ENCODE peak calls at places on chromosome 4, in nine cellular contexts. Y is SK-N-SH, N is MM.1S, S is IMR-90, R is endothelial cell of umbilical vein, J is tibial artery, P is PC-3, F is PC-9, B is astrocyte of the spinal cord. D is an unnamed sample.

GRCh38 chr4:142741995-142742394 is 104.1 kb downstream of the INPP4B start:
- DNase-seq in N (no peak), R (no peak), Y (no peak), B (no peak), P (peak; percentile 41), S (no peak), J (no peak), F (no peak), D (no peak)

GRCh38 chr4:14180983-14181601 is 553.6 kb upstream of the BOD1L1 start:
- DNase-seq in S (peak; percentile 14), J (no peak), F (peak; percentile 95), R (peak; percentile 89), Y (no peak), P (peak; percentile 91), B (peak; percentile 20), N (no peak), D (no peak)

GRCh38 chr4:16914208-16914607 is 15.8 kb upstream of the LDB2 start:
- DNase-seq in B (peak; percentile 36), Y (peak; percentile 7), J (no peak), R (peak; percentile 73), S (peak; percentile 34), P (no peak), N (peak; percentile 7), F (no peak), D (peak; percentile 68)

GRCh38 chr4:99655315-99656081 is 2.1 kb downstream of the C4orf54 start:
- DNase-seq in R (peak; percentile 3), Y (no peak), S (peak; percentile 47), P (peak; percentile 88), B (peak; percentile 77), F (peak; percentile 77), J (peak; percentile 87), N (no peak), D (peak; percentile 76)

GRCh38 chr4:87068591-87069021 is 133.8 kb downstream of the AFF1 start:
- DNase-seq in J (no peak), P (no peak), R (no peak), B (no peak), S (no peak), Y (peak; percentile 46), F (no peak), N (no peak), D (no peak)

GRCh38 chr4:168441412-168441811 is 38.9 kb downstream of the DDX60L start:
- DNase-seq in J (no peak), B (no peak), N (no peak), R (no peak), F (no peak), P (peak; percentile 20), S (no peak), Y (no peak), D (no peak)

GRCh38 chr4:186940476-186940875 is 216.8 kb upstream of the FAT1 start:
- DNase-seq in F (no peak), J (no peak), B (no peak), Y (no peak), R (no peak), N (no peak), P (no peak), S (no peak), D (no peak)

GRCh38 chr4:54657194-54657555 is 582 bp upstream of the KIT start:
- DNase-seq in F (no peak), S (no peak), N (no peak), J (no peak), Y (peak; percentile 14), R (no peak), B (no peak), P (no peak), D (peak; percentile 40)

GRCh38 chr4:109729563-109730293 is at the start of gene PLA2G12A:
- DNase-seq in P (peak; percentile 87), S (peak; percentile 34), J (peak; percentile 77), B (peak; percentile 45), N (peak; percentile 88), F (peak; percentile 80), Y (peak; percentile 96), R (peak; percentile 65), D (peak; percentile 79)

GRCh38 chr4:947491-947971 is 15.3 kb downstream of the TMEM175 start:
- DNase-seq in F (no peak), B (no peak), P (no peak), R (no peak), Y (peak; percentile 31), N (no peak), S (no peak), J (peak; percentile 53), D (no peak)

GRCh38 chr4:32931475-32931874 is 2211.3 kb downstream of the PCDH7 start:
- DNase-seq in B (no peak), R (no peak), F (no peak), N (no peak), S (no peak), J (no peak), Y (no peak), P (peak; percentile 41), D (no peak)

GRCh38 chr4:17809667-17810066 is 890 bp downstream of the DCAF16 start:
- DNase-seq in F (no peak), R (peak; percentile 14), S (no peak), B (no peak), J (no peak), Y (no peak), P (no peak), N (no peak), D (no peak)

GRCh38 chr4:87058272-87059073 is 123.7 kb downstream of the AFF1 start:
- DNase-seq in S (no peak), P (peak; percentile 70), F (peak; percentile 43), Y (no peak), B (no peak), N (no peak), R (no peak), J (no peak), D (no peak)

DNA sequence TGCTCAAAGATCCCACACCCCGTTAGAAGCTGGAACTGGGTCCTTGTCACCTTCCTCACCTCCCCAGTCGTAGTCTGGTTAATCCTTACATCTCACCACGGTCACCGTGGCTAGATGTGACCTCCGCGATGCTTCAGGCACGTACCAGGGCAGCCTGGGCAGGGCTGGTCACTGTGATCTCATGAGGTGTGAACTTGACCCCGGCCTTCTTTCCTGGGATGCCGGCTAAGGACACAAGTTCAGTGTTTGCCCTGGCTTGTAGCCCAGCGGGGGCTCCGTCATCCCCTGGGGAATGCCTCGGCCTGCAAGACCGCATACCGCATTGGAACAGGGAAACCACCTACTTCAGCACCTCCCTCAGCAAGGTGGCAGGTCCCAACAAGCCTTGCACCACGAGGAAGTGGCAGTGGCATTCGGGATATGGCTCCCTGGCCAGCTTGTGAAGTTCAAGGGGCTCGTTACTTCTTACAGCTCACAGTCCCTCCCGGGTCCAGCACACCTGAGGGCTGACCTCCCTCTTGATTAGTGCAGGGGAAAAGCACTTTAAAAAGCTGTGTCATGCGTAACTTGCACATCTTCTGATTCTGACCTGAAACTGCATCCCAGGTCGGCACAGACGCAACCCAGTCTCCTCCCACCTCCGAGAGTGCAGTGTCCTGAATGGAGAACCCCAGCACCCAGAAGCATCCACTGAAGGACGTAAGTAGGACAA is 25.9 kb downstream of the NOP14 start:
- DNase-seq in P (peak; percentile 56), N (no peak), F (peak; percentile 91), B (peak; percentile 26), R (no peak), J (peak; percentile 56), Y (no peak), S (no peak), D (peak; percentile 17)
- H3K4me3 ChIP-seq in P (peak overlapping the region; percentile 98), N (no peak overlapping the region), F (peak overlapping the region; percentile 65), B (no peak overlapping the region), R (no peak overlapping the region), J (no peak overlapping the region), Y (peak overlapping the region; percentile 9), S (no peak overlapping the region), D (no peak overlapping the region)

DNA sequence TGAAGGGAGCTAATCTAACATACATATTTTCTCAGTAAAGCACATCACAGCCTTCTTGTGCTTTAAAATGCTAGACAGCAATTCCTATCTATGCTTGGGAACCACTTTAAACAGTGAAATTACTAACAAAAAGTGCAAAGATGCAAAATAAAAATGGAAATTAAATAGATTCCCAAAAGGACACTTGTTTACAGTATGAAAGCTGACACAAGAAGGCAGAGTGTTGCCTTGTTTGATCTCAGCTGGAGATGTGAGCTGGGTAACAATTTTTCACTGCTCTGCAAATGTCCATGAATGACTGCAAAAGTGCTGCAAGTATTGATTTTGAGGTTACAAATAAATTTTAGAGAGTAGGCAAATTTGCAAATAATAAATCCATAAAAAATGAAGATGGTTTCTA is 22.3 kb downstream of the GRIA2 start:
- DNase-seq in N (no peak), B (no peak), Y (no peak), J (no peak), R (no peak), P (no peak), F (no peak), S (no peak), D (no peak)
- TF ChIP-seq CTCF in N (no peak), B (no peak), Y (no peak), J (no peak), R (no peak), P (no peak), F (no peak), S (no peak), D (no peak)

DNA sequence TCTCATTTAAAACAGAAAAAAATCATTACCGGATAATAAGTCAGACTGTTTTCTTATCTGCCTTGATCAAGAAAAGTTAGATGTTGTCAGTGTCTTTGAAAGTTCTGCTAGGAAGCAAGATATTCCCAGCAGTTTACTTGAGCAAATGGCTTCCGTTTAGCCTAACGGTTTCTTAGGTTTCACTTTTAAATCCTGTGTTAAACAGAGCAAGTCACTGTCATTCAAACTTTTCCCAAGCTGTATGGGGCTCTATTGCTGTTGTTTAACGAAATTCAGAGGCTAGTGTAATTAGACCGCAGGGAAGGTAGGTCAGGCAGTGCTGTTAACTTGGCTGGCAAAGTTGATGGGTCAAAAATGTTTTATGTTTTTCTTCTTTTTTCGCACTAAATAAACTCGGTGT is 80.3 kb upstream of the NEIL3 start:
- DNase-seq in B (peak; percentile 44), F (no peak), Y (no peak), S (peak; percentile 35), J (no peak), N (no peak), P (no peak), R (peak; percentile 38), D (no peak)
- H3K4me3 ChIP-seq in B (peak overlapping the region; percentile 8), F (no peak overlapping the region), Y (no peak overlapping the region), S (peak overlapping the region; percentile 44), J (peak overlapping the region; percentile 17), N (no peak overlapping the region), P (peak overlapping the region; percentile 43), R (peak overlapping the region; percentile 61), D (no peak overlapping the region)

GRCh38 chr4:161254375-161254774 is 909.4 kb downstream of the FSTL5 start:
- DNase-seq in P (peak; percentile 35), S (no peak), F (no peak), R (no peak), N (peak; percentile 11), B (no peak), Y (no peak), J (no peak), D (no peak)
- TF ChIP-seq CTCF in P (peak; percentile 54), S (no peak), F (no peak), R (no peak), N (peak; percentile 30), B (no peak), Y (no peak), J (no peak), D (no peak)

GRCh38 chr4:151990201-151990600 is 229.4 kb upstream of the GATB start:
- DNase-seq in Y (no peak), P (peak; percentile 95), J (no peak), R (no peak), S (peak; percentile 41), F (peak; percentile 85), N (no peak), B (peak; percentile 84), D (no peak)
- H3K4me3 ChIP-seq in Y (no peak overlapping the region), P (peak overlapping the region; percentile 41), J (no peak overlapping the region), R (no peak overlapping the region), S (no peak overlapping the region), F (no peak overlapping the region), N (no peak overlapping the region), B (no peak overlapping the region), D (no peak overlapping the region)

GRCh38 chr4:118757761-118758213 is 72.6 kb downstream of the METTL14 start:
- DNase-seq in P (no peak), F (no peak), R (no peak), N (no peak), B (peak; percentile 58), Y (no peak), J (no peak), S (peak; percentile 85), D (no peak)
- TF ChIP-seq CTCF in P (no peak), F (no peak), R (no peak), N (no peak), B (no peak), Y (no peak), J (no peak), S (no peak), D (no peak)

D was measured in testis.